ENCODE peak calls at places on chromosomes 1 and 21, in seven cellular contexts. One of them, this sample, is unnamed.

GRCh38 chr1:52057245-52057644 is 1.1 kb downstream of the BTF3L4 start:
- DNase-seq in esophagus squamous epithelium: no peak
- DNase-seq in GM23338: no peak
- DNase-seq in AG10803: peak
- DNase-seq in body of pancreas: no peak
- DNase-seq in GM12865: no peak
- DNase-seq in OCI-LY7: no peak
- DNase-seq in this sample: no peak

GRCh38 chr1:24048205-24048869 is 63.6 kb downstream of the MYOM3 start:
- DNase-seq in esophagus squamous epithelium: no peak
- DNase-seq in GM23338: no peak
- DNase-seq in AG10803: no peak
- DNase-seq in body of pancreas: no peak
- DNase-seq in GM12865: no peak
- DNase-seq in OCI-LY7: no peak
- DNase-seq in this sample: no peak

GRCh38 chr21:46054447-46054846 is 43.5 kb upstream of the COL6A2 start:
- DNase-seq in esophagus squamous epithelium: no peak
- DNase-seq in GM23338: peak
- DNase-seq in AG10803: peak
- DNase-seq in body of pancreas: no peak
- DNase-seq in GM12865: no peak
- DNase-seq in OCI-LY7: no peak
- DNase-seq in this sample: no peak

GRCh38 chr1:25727026-25727818 is 72.8 kb upstream of the SELENON start:
- DNase-seq in esophagus squamous epithelium: no peak
- DNase-seq in GM23338: no peak
- DNase-seq in AG10803: no peak
- DNase-seq in body of pancreas: no peak
- DNase-seq in GM12865: no peak
- DNase-seq in OCI-LY7: no peak
- DNase-seq in this sample: no peak

GRCh38 chr1:62901650-62902049 is 117.7 kb downstream of the ATG4C start:
- DNase-seq in esophagus squamous epithelium: no peak
- DNase-seq in GM23338: no peak
- DNase-seq in AG10803: no peak
- DNase-seq in body of pancreas: no peak
- DNase-seq in GM12865: no peak
- DNase-seq in OCI-LY7: no peak
- DNase-seq in this sample: no peak

GRCh38 chr1:35688161-35688560 is 30.5 kb downstream of the C1orf216 start:
- DNase-seq in esophagus squamous epithelium: no peak
- DNase-seq in GM23338: no peak
- DNase-seq in AG10803: no peak
- DNase-seq in body of pancreas: no peak
- DNase-seq in GM12865: no peak
- DNase-seq in OCI-LY7: no peak
- DNase-seq in this sample: no peak

GRCh38 chr1:966603-967295 is 467 bp downstream of the PLEKHN1 start:
- DNase-seq in esophagus squamous epithelium: no peak
- DNase-seq in GM23338: peak
- DNase-seq in AG10803: peak
- DNase-seq in body of pancreas: peak
- DNase-seq in GM12865: peak
- DNase-seq in OCI-LY7: peak
- DNase-seq in this sample: no peak

GRCh38 chr1:6027591-6027990 is 18.1 kb upstream of the KCNAB2 start:
- DNase-seq in esophagus squamous epithelium: no peak
- DNase-seq in GM23338: no peak
- DNase-seq in AG10803: no peak
- DNase-seq in body of pancreas: no peak
- DNase-seq in GM12865: peak
- DNase-seq in OCI-LY7: no peak
- DNase-seq in this sample: no peak

GRCh38 chr1:193654951-193655705 is 468.7 kb upstream of the B3GALT2 start:
- DNase-seq in esophagus squamous epithelium: no peak
- DNase-seq in GM23338: no peak
- DNase-seq in AG10803: no peak
- DNase-seq in body of pancreas: no peak
- DNase-seq in GM12865: no peak
- DNase-seq in OCI-LY7: no peak
- DNase-seq in this sample: no peak

GRCh38 chr1:16150508-16150907 is 5.4 kb downstream of the EPHA2 start:
- DNase-seq in esophagus squamous epithelium: no peak
- DNase-seq in GM23338: no peak
- DNase-seq in AG10803: no peak
- DNase-seq in body of pancreas: no peak
- DNase-seq in GM12865: no peak
- DNase-seq in OCI-LY7: no peak
- DNase-seq in this sample: no peak

GRCh38 chr1:23727362-23727811 is 15.9 kb upstream of the ELOA start:
- DNase-seq in esophagus squamous epithelium: no peak
- DNase-seq in GM23338: no peak
- DNase-seq in AG10803: peak
- DNase-seq in body of pancreas: peak
- DNase-seq in GM12865: peak
- DNase-seq in OCI-LY7: peak
- DNase-seq in this sample: no peak

GRCh38 chr1:178644308-178645120 is 80.5 kb upstream of the RALGPS2 start:
- DNase-seq in esophagus squamous epithelium: no peak
- DNase-seq in GM23338: no peak
- DNase-seq in AG10803: no peak
- DNase-seq in body of pancreas: peak
- DNase-seq in GM12865: no peak
- DNase-seq in OCI-LY7: peak
- DNase-seq in this sample: no peak

GRCh38 chr1:170068923-170069322 is 5.6 kb downstream of the KIFAP3 start:
- DNase-seq in esophagus squamous epithelium: no peak
- DNase-seq in GM23338: no peak
- DNase-seq in AG10803: no peak
- DNase-seq in body of pancreas: no peak
- DNase-seq in GM12865: no peak
- DNase-seq in OCI-LY7: no peak
- DNase-seq in this sample: no peak
- H3K4me3 ChIP-seq in esophagus squamous epithelium: no peak
- H3K4me3 ChIP-seq in GM23338: no peak
- H3K4me3 ChIP-seq in AG10803: peak
- H3K4me3 ChIP-seq in body of pancreas: no peak
- H3K4me3 ChIP-seq in GM12865: peak
- H3K4me3 ChIP-seq in OCI-LY7: no peak
- H3K4me3 ChIP-seq in this sample: peak

GRCh38 chr1:93746423-93746822 is 64.8 kb upstream of the BCAR3 start:
- DNase-seq in esophagus squamous epithelium: no peak
- DNase-seq in GM23338: no peak
- DNase-seq in AG10803: no peak
- DNase-seq in body of pancreas: no peak
- DNase-seq in GM12865: no peak
- DNase-seq in OCI-LY7: no peak
- DNase-seq in this sample: no peak

GRCh38 chr1:93746009-93746408 is 64.4 kb upstream of the BCAR3 start:
- DNase-seq in esophagus squamous epithelium: no peak
- DNase-seq in GM23338: no peak
- DNase-seq in AG10803: no peak
- DNase-seq in body of pancreas: no peak
- DNase-seq in GM12865: no peak
- DNase-seq in OCI-LY7: no peak
- DNase-seq in this sample: no peak

GRCh38 chr1:93743465-93743864 is 61.8 kb upstream of the BCAR3 start:
- DNase-seq in esophagus squamous epithelium: no peak
- DNase-seq in GM23338: no peak
- DNase-seq in AG10803: no peak
- DNase-seq in body of pancreas: no peak
- DNase-seq in GM12865: no peak
- DNase-seq in OCI-LY7: no peak
- DNase-seq in this sample: no peak

GRCh38 chr1:93740601-93741031 is 59.0 kb upstream of the BCAR3 start:
- DNase-seq in esophagus squamous epithelium: no peak
- DNase-seq in GM23338: no peak
- DNase-seq in AG10803: peak
- DNase-seq in body of pancreas: no peak
- DNase-seq in GM12865: no peak
- DNase-seq in OCI-LY7: no peak
- DNase-seq in this sample: no peak

GRCh38 chr1:93744299-93744988 is 62.8 kb upstream of the BCAR3 start:
- DNase-seq in esophagus squamous epithelium: no peak
- DNase-seq in GM23338: no peak
- DNase-seq in AG10803: no peak
- DNase-seq in body of pancreas: no peak
- DNase-seq in GM12865: peak
- DNase-seq in OCI-LY7: no peak
- DNase-seq in this sample: no peak
- TF ChIP-seq CTCF in esophagus squamous epithelium: no peak
- TF ChIP-seq CTCF in GM23338: no peak
- TF ChIP-seq CTCF in AG10803: no peak
- TF ChIP-seq CTCF in body of pancreas: no peak
- TF ChIP-seq CTCF in GM12865: no peak
- TF ChIP-seq CTCF in OCI-LY7: no peak
- TF ChIP-seq CTCF in this sample: no peak

GRCh38 chr1:101548376-101548775 is 311.6 kb downstream of the S1PR1 start:
- DNase-seq in esophagus squamous epithelium: no peak
- DNase-seq in GM23338: no peak
- DNase-seq in AG10803: no peak
- DNase-seq in body of pancreas: no peak
- DNase-seq in GM12865: no peak
- DNase-seq in OCI-LY7: no peak
- DNase-seq in this sample: no peak
- H3K4me3 ChIP-seq in esophagus squamous epithelium: no peak
- H3K4me3 ChIP-seq in GM23338: no peak
- H3K4me3 ChIP-seq in AG10803: no peak
- H3K4me3 ChIP-seq in body of pancreas: no peak
- H3K4me3 ChIP-seq in GM12865: no peak
- H3K4me3 ChIP-seq in OCI-LY7: no peak
- H3K4me3 ChIP-seq in this sample: no peak

GRCh38 chr1:228264100-228264816 is 56.4 kb downstream of the OBSCN start:
- DNase-seq in esophagus squamous epithelium: no peak
- DNase-seq in GM23338: no peak
- DNase-seq in AG10803: no peak
- DNase-seq in body of pancreas: no peak
- DNase-seq in GM12865: no peak
- DNase-seq in OCI-LY7: no peak
- DNase-seq in this sample: no peak

GRCh38 chr1:228262475-228262874 is 54.6 kb downstream of the OBSCN start:
- DNase-seq in esophagus squamous epithelium: no peak
- DNase-seq in GM23338: no peak
- DNase-seq in AG10803: no peak
- DNase-seq in body of pancreas: no peak
- DNase-seq in GM12865: no peak
- DNase-seq in OCI-LY7: no peak
- DNase-seq in this sample: no peak

GRCh38 chr1:228267962-228268890 is 60.4 kb downstream of the OBSCN start:
- DNase-seq in esophagus squamous epithelium: no peak
- DNase-seq in GM23338: peak
- DNase-seq in AG10803: no peak
- DNase-seq in body of pancreas: no peak
- DNase-seq in GM12865: no peak
- DNase-seq in OCI-LY7: no peak
- DNase-seq in this sample: no peak

GRCh38 chr1:228263636-228264035 is 55.8 kb downstream of the OBSCN start:
- DNase-seq in esophagus squamous epithelium: no peak
- DNase-seq in GM23338: no peak
- DNase-seq in AG10803: no peak
- DNase-seq in body of pancreas: no peak
- DNase-seq in GM12865: no peak
- DNase-seq in OCI-LY7: no peak
- DNase-seq in this sample: no peak

GRCh38 chr1:228265167-228265566 is 57.3 kb downstream of the OBSCN start:
- DNase-seq in esophagus squamous epithelium: no peak
- DNase-seq in GM23338: no peak
- DNase-seq in AG10803: peak
- DNase-seq in body of pancreas: no peak
- DNase-seq in GM12865: no peak
- DNase-seq in OCI-LY7: peak
- DNase-seq in this sample: no peak
- TF ChIP-seq CTCF in esophagus squamous epithelium: no peak
- TF ChIP-seq CTCF in GM23338: no peak
- TF ChIP-seq CTCF in AG10803: peak
- TF ChIP-seq CTCF in body of pancreas: no peak
- TF ChIP-seq CTCF in GM12865: no peak
- TF ChIP-seq CTCF in OCI-LY7: peak
- TF ChIP-seq CTCF in this sample: no peak

GRCh38 chr1:22646359-22646758 is 2.9 kb downstream of the C1QC start:
- DNase-seq in esophagus squamous epithelium: no peak
- DNase-seq in GM23338: no peak
- DNase-seq in AG10803: peak
- DNase-seq in body of pancreas: no peak
- DNase-seq in GM12865: no peak
- DNase-seq in OCI-LY7: no peak
- DNase-seq in this sample: no peak
- H3K4me3 ChIP-seq in esophagus squamous epithelium: no peak
- H3K4me3 ChIP-seq in GM23338: no peak
- H3K4me3 ChIP-seq in AG10803: no peak
- H3K4me3 ChIP-seq in body of pancreas: no peak
- H3K4me3 ChIP-seq in GM12865: no peak
- H3K4me3 ChIP-seq in OCI-LY7: no peak
- H3K4me3 ChIP-seq in this sample: no peak

DNA sequence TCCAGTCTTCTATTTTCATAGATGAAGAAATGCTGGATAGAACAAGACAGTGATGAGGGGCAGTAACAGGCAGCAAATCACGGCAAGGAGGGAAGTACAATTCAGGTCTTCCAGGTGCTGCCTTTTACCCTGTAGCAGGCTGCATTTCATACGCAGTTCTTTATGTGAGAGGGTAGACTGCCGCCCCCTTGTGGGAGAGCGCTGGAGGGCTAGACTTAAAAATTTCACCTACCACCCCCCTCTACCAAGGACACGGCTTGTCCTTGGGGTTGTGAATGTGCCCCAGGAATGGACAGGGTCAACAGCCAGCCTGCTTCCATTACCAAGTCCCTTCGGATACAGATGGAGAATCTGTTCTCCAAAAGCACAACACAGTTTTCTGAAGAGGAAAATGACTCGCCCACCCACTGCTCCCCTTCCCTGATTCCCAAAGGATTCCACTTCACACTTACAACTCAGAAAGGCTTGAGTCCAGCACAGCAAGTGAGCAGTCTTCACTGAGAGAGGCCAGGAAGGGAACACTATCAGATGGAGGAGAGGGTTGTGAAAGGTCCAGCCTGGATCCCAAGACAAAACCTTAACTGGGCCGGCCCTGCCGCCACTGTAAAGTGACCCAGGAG is 7.4 kb downstream of the WDR77 start:
- DNase-seq in esophagus squamous epithelium: no peak
- DNase-seq in GM23338: peak
- DNase-seq in AG10803: peak
- DNase-seq in body of pancreas: no peak
- DNase-seq in GM12865: peak
- DNase-seq in OCI-LY7: peak
- DNase-seq in this sample: no peak
- TF ChIP-seq CTCF in esophagus squamous epithelium: peak
- TF ChIP-seq CTCF in GM23338: peak
- TF ChIP-seq CTCF in AG10803: peak
- TF ChIP-seq CTCF in body of pancreas: peak
- TF ChIP-seq CTCF in GM12865: peak
- TF ChIP-seq CTCF in OCI-LY7: peak
- TF ChIP-seq CTCF in this sample: peak

This sample was measured in GM12864.